ENCODE peak calls at places on chromosomes 13 and 19, in ten cellular contexts. N, F, K, Q, X, O, R, U, A and C are unnamed samples.

GRCh38 chr13:75073791-75074190 is 408.2 kb downstream of the TBC1D4 start:
- DNase-seq in N (no peak), F (no peak), K (no peak), Q (no peak), X (no peak), O (no peak), R (no peak), U (no peak), A (no peak), C (no peak)

GRCh38 chr13:32265726-32266125 is 49.4 kb downstream of the ZAR1L start:
- DNase-seq in N (no peak), F (no peak), K (no peak), Q (no peak), X (no peak), O (no peak), R (no peak), U (no peak), A (no peak), C (no peak)

GRCh38 chr19:952049-952679 is 26.3 kb downstream of the ARID3A start:
- DNase-seq in N (no peak), F (no peak), K (no peak), Q (no peak), X (no peak), O (no peak), R (no peak), U (no peak), A (no peak), C (no peak)

GRCh38 chr13:48000559-48001126 is 430 bp downstream of the SUCLA2 start:
- DNase-seq in N (no peak), F (no peak), K (peak), Q (no peak), X (peak), O (no peak), R (peak), U (no peak), A (no peak), C (peak)

GRCh38 chr19:48487944-48488343 is 18.8 kb downstream of the CYTH2 start:
- DNase-seq in N (peak), F (peak), K (no peak), Q (no peak), X (no peak), O (no peak), R (peak), U (no peak), A (no peak), C (peak)

GRCh38 chr13:34749046-34749445 is 193.0 kb upstream of the NBEA start:
- DNase-seq in N (no peak), F (no peak), K (no peak), Q (no peak), X (no peak), O (no peak), R (no peak), U (no peak), A (no peak), C (peak)

GRCh38 chr13:79988573-79988972 is 352.4 kb downstream of the SPRY2 start:
- DNase-seq in N (no peak), F (no peak), K (peak), Q (no peak), X (no peak), O (no peak), R (no peak), U (no peak), A (no peak), C (no peak)

GRCh38 chr19:43798546-43799409 is 3.5 kb downstream of the LYPD5 start:
- DNase-seq in N (peak), F (peak), K (no peak), Q (no peak), X (peak), O (peak), R (peak), U (peak), A (peak), C (peak)

GRCh38 chr19:32642771-32643170 is 32.2 kb downstream of the ANKRD27 start:
- DNase-seq in N (no peak), F (no peak), K (no peak), Q (no peak), X (no peak), O (peak), R (no peak), U (peak), A (peak), C (no peak)

GRCh38 chr19:1063030-1063908 is 3.7 kb upstream of the ARHGAP45 start:
- DNase-seq in N (peak), F (peak), K (no peak), Q (no peak), X (no peak), O (peak), R (peak), U (peak), A (peak), C (peak)

GRCh38 chr19:3123088-3123721 is 12.6 kb upstream of the GNA15 start:
- DNase-seq in N (no peak), F (peak), K (no peak), Q (no peak), X (no peak), O (no peak), R (no peak), U (no peak), A (no peak), C (no peak)

GRCh38 chr13:49419292-49419691 is 24.6 kb downstream of the CAB39L start:
- DNase-seq in N (no peak), F (no peak), K (peak), Q (no peak), X (no peak), O (no peak), R (no peak), U (no peak), A (no peak), C (no peak)

GRCh38 chr19:55350620-55351315 is 3.8 kb downstream of the COX6B2 start:
- DNase-seq in N (no peak), F (no peak), K (no peak), Q (no peak), X (no peak), O (no peak), R (no peak), U (no peak), A (no peak), C (no peak)

GRCh38 chr19:7995756-7996155 is 9.7 kb downstream of the ELAVL1 start:
- DNase-seq in N (no peak), F (no peak), K (no peak), Q (no peak), X (no peak), O (no peak), R (no peak), U (no peak), A (no peak), C (no peak)

GRCh38 chr13:27359203-27359821 is 65.1 kb upstream of the GTF3A start:
- DNase-seq in N (peak), F (peak), K (peak), Q (peak), X (peak), O (peak), R (peak), U (peak), A (peak), C (peak)

GRCh38 chr19:34135401-34135800 is 36.9 kb upstream of the LSM14A start:
- DNase-seq in N (no peak), F (no peak), K (no peak), Q (no peak), X (no peak), O (no peak), R (no peak), U (no peak), A (no peak), C (no peak)

GRCh38 chr19:1250374-1251232 is 2.2 kb downstream of the MIDN start:
- DNase-seq in N (no peak), F (peak), K (peak), Q (peak), X (no peak), O (peak), R (no peak), U (peak), A (peak), C (no peak)

GRCh38 chr19:51089786-51090185 is 7.1 kb upstream of the KLK14 start:
- DNase-seq in N (no peak), F (peak), K (no peak), Q (no peak), X (no peak), O (no peak), R (no peak), U (no peak), A (no peak), C (no peak)

GRCh38 chr19:4717191-4717965 is 6.3 kb downstream of the DPP9 start:
- DNase-seq in N (no peak), F (peak), K (peak), Q (no peak), X (no peak), O (no peak), R (no peak), U (no peak), A (no peak), C (peak)

GRCh38 chr19:5093953-5094718 is 125.2 kb downstream of the KDM4B start:
- DNase-seq in N (no peak), F (no peak), K (no peak), Q (no peak), X (no peak), O (no peak), R (no peak), U (no peak), A (no peak), C (no peak)

GRCh38 chr19:18280247-18281081 is 958 bp downstream of the JUND start:
- DNase-seq in N (no peak), F (peak), K (peak), Q (no peak), X (peak), O (peak), R (peak), U (peak), A (peak), C (peak)

GRCh38 chr13:113670541-113670940 is 3.5 kb downstream of the GRK1 start:
- DNase-seq in N (no peak), F (peak), K (no peak), Q (no peak), X (no peak), O (no peak), R (no peak), U (no peak), A (no peak), C (no peak)

GRCh38 chr13:103873725-103874124 is 807.5 kb upstream of the SLC10A2 start:
- DNase-seq in N (no peak), F (no peak), K (no peak), Q (no peak), X (no peak), O (no peak), R (no peak), U (no peak), A (no peak), C (no peak)

GRCh38 chr19:44576843-44577565 is 36.4 kb upstream of the IGSF23 start:
- DNase-seq in N (peak), F (no peak), K (peak), Q (no peak), X (no peak), O (peak), R (peak), U (no peak), A (no peak), C (no peak)

GRCh38 chr13:46668302-46668720 is 115.3 kb downstream of the LRCH1 start:
- DNase-seq in N (no peak), F (no peak), K (peak), Q (no peak), X (no peak), O (no peak), R (peak), U (no peak), A (no peak), C (no peak)

GRCh38 chr19:6499052-6499790 is 2.9 kb downstream of the TUBB4A start:
- DNase-seq in N (no peak), F (no peak), K (no peak), Q (no peak), X (no peak), O (no peak), R (no peak), U (no peak), A (no peak), C (no peak)

GRCh38 chr19:56261145-56261544 is 11.4 kb upstream of the EDDM13 start:
- DNase-seq in N (no peak), F (no peak), K (no peak), Q (no peak), X (no peak), O (no peak), R (no peak), U (no peak), A (no peak), C (no peak)

GRCh38 chr19:28292822-28293500 is 920.0 kb downstream of the UQCRFS1 start:
- DNase-seq in N (no peak), F (no peak), K (no peak), Q (no peak), X (no peak), O (no peak), R (no peak), U (no peak), A (no peak), C (no peak)

GRCh38 chr13:101264931-101265330 is 151.4 kb downstream of the NALCN start:
- DNase-seq in N (no peak), F (no peak), K (no peak), Q (no peak), X (no peak), O (no peak), R (no peak), U (no peak), A (no peak), C (no peak)

GRCh38 chr13:43963726-43964125 is 84.0 kb downstream of the LACC1 start:
- DNase-seq in N (peak), F (no peak), K (peak), Q (no peak), X (no peak), O (no peak), R (peak), U (no peak), A (no peak), C (no peak)

GRCh38 chr19:52739576-52739975 is 4.7 kb upstream of the ZNF611 start:
- DNase-seq in N (no peak), F (no peak), K (no peak), Q (no peak), X (no peak), O (no peak), R (no peak), U (no peak), A (no peak), C (peak)

GRCh38 chr19:16472992-16473391 is 1.2 kb upstream of the EPS15L1 start:
- DNase-seq in N (no peak), F (no peak), K (no peak), Q (no peak), X (no peak), O (no peak), R (no peak), U (no peak), A (no peak), C (no peak)

GRCh38 chr19:5792224-5792623 is 1.3 kb upstream of the DUS3L start:
- DNase-seq in N (no peak), F (no peak), K (no peak), Q (no peak), X (no peak), O (no peak), R (no peak), U (no peak), A (no peak), C (no peak)

GRCh38 chr19:55075366-55075998 is at the start of gene EPS8L1:
- DNase-seq in N (no peak), F (peak), K (no peak), Q (no peak), X (peak), O (no peak), R (no peak), U (no peak), A (no peak), C (peak)

GRCh38 chr19:57559404-57560025 is at the start of gene ZNF550:
- DNase-seq in N (peak), F (peak), K (peak), Q (peak), X (peak), O (peak), R (peak), U (peak), A (peak), C (peak)